ENCODE peak calls at places on chromosome 1, in five cellular contexts. V, T, C, A and M are unnamed samples.

GRCh38 chr1:12087797-12088314 is 24.8 kb downstream of the TNFRSF8 start:
- DNase-seq in V (no peak), T (no peak), A (no peak), C (no peak), M (no peak)

GRCh38 chr1:226525750-226526149 is 22.8 kb upstream of the STUM start:
- DNase-seq in T (no peak), C (no peak), V (no peak), A (no peak), M (no peak)

GRCh38 chr1:178275553-178275952 is 181.6 kb downstream of the RASAL2 start:
- DNase-seq in C (no peak), V (no peak), T (no peak), A (no peak), M (no peak)

GRCh38 chr1:223765036-223765718 is 52.8 kb downstream of the CAPN2 start:
- DNase-seq in T (no peak), A (no peak), V (no peak), C (no peak), M (no peak)

GRCh38 chr1:9481048-9481447 is 58.2 kb upstream of the SLC25A33 start:
- DNase-seq in V (no peak), A (no peak), T (no peak), C (no peak), M (no peak)

GRCh38 chr1:40362699-40363098 is 10.8 kb upstream of the SMAP2 start:
- DNase-seq in C (no peak), V (no peak), A (no peak), T (no peak), M (no peak)

GRCh38 chr1:118204648-118205047 is 19.6 kb upstream of the SPAG17 start:
- DNase-seq in T (no peak), V (no peak), A (no peak), C (no peak), M (no peak)

GRCh38 chr1:86416343-86416742 is 7.6 kb upstream of the CLCA2 start:
- DNase-seq in T (no peak), C (no peak), V (no peak), A (no peak), M (no peak)

GRCh38 chr1:164880644-164881043 is 321.7 kb downstream of the PBX1 start:
- DNase-seq in C (no peak), A (no peak), T (no peak), V (no peak), M (no peak)

GRCh38 chr1:9010781-9011323 is 15.4 kb downstream of the SLC2A7 start:
- DNase-seq in C (no peak), T (no peak), A (no peak), V (no peak), M (no peak)

GRCh38 chr1:99756598-99756997 is 9.8 kb downstream of the FRRS1 start:
- DNase-seq in A (no peak), V (no peak), T (no peak), C (no peak), M (no peak)

GRCh38 chr1:7543718-7544090 is 227.4 kb upstream of the VAMP3 start:
- DNase-seq in V (no peak), A (no peak), C (no peak), T (no peak), M (no peak)

GRCh38 chr1:24908591-24909259 is 21.4 kb downstream of the RUNX3 start:
- DNase-seq in T (no peak), A (no peak), V (no peak), C (no peak), M (no peak)

GRCh38 chr1:228411548-228412430 is 4.9 kb downstream of the TRIM17 start:
- DNase-seq in V (no peak), T (no peak), A (no peak), C (no peak), M (no peak)

GRCh38 chr1:210123924-210124589 is 108.5 kb upstream of the SERTAD4 start:
- DNase-seq in T (no peak), C (peak; percentile 43), A (no peak), V (no peak), M (no peak)

GRCh38 chr1:169546087-169546995 is 39.9 kb downstream of the F5 start:
- DNase-seq in V (peak; percentile 13), T (peak; percentile 9), C (peak; percentile 11), A (peak; percentile 66), M (peak; percentile 54)

GRCh38 chr1:64601207-64601606 is 131.3 kb downstream of the CACHD1 start:
- DNase-seq in T (no peak), V (no peak), C (no peak), A (peak; percentile 71), M (no peak)

GRCh38 chr1:35046730-35047129 is 15.0 kb upstream of the ZMYM6 start:
- DNase-seq in V (no peak), A (no peak), C (no peak), T (no peak), M (no peak)

GRCh38 chr1:43525995-43526394 is 4.7 kb upstream of the PTPRF start:
- DNase-seq in V (no peak), A (no peak), T (no peak), C (peak; percentile 76), M (no peak)

GRCh38 chr1:167110586-167110985 is 16.7 kb downstream of the STYXL2 start:
- DNase-seq in T (no peak), C (no peak), V (no peak), A (no peak), M (no peak)

GRCh38 chr1:218991089-218991488 is 182.6 kb upstream of the LYPLAL1 start:
- DNase-seq in A (no peak), T (no peak), V (no peak), C (no peak), M (no peak)

GRCh38 chr1:7474786-7475502 is 296.2 kb upstream of the VAMP3 start:
- DNase-seq in C (no peak), A (no peak), T (no peak), V (no peak), M (no peak)

GRCh38 chr1:51643362-51643761 is 26.5 kb downstream of the OSBPL9 start:
- DNase-seq in V (no peak), T (no peak), A (no peak), C (no peak), M (no peak)

GRCh38 chr1:220076861-220077762 is 12.5 kb downstream of the BPNT1 start:
- DNase-seq in A (no peak), C (no peak), V (no peak), T (no peak), M (no peak)

GRCh38 chr1:97907886-97908285 is 12.9 kb downstream of the DPYD start:
- DNase-seq in T (no peak), A (no peak), C (no peak), V (no peak), M (no peak)

GRCh38 chr1:157691285-157691920 is 9.2 kb downstream of the FCRL3 start:
- DNase-seq in A (peak; percentile 13), T (no peak), V (no peak), C (peak; percentile 9), M (peak; percentile 17)

GRCh38 chr1:227869851-227870305 is 54.4 kb downstream of the PRSS38 start:
- DNase-seq in C (no peak), A (no peak), V (no peak), T (no peak), M (no peak)